ENCODE peak calls at places on chromosome X, in ten cellular contexts. P, Z, V, B, L, F, W, A, G and O are unnamed samples.
A peak's percentile ranks its signal among the peaks of the same experiment; 100 is the strongest.

GRCh38 chrX:123851010-123851409 is 8.8 kb upstream of the XIAP start:
- DNase-seq in G (no peak), Z (no peak), W (no peak), B (no peak), V (no peak), A (no peak), F (no peak), P (no peak), L (no peak), O (no peak)

GRCh38 chrX:40550069-40550468 is 30.7 kb upstream of the ATP6AP2 start:
- DNase-seq in L (no peak), B (no peak), A (peak; percentile 32), W (no peak), G (no peak), Z (no peak), V (peak; percentile 52), F (no peak), P (no peak), O (no peak)

GRCh38 chrX:96568088-96568487 is 116.6 kb upstream of the DIAPH2 start:
- DNase-seq in F (no peak), Z (no peak), V (no peak), G (no peak), B (no peak), W (no peak), L (no peak), A (no peak), P (no peak), O (no peak)

GRCh38 chrX:71545364-71545763 is 12.5 kb downstream of the OGT start:
- DNase-seq in Z (peak; percentile 30), B (no peak), P (no peak), V (no peak), W (no peak), A (no peak), G (no peak), L (no peak), F (no peak), O (no peak)

GRCh38 chrX:68358679-68359078 is 74.6 kb downstream of the OPHN1 start:
- DNase-seq in Z (no peak), G (no peak), L (no peak), W (no peak), P (no peak), A (no peak), B (no peak), V (no peak), F (no peak), O (no peak)

GRCh38 chrX:150421816-150422215 is 58.7 kb downstream of the MAMLD1 start:
- DNase-seq in G (no peak), P (peak; percentile 44), W (no peak), L (no peak), V (no peak), Z (no peak), F (no peak), B (peak; percentile 29), A (peak; percentile 44), O (no peak)

GRCh38 chrX:39063702-39064101 is 262.4 kb downstream of the MID1IP1 start:
- DNase-seq in Z (no peak), B (no peak), V (no peak), P (no peak), L (no peak), F (no peak), G (no peak), W (no peak), A (no peak), O (no peak)

GRCh38 chrX:71292669-71293379 is 8.7 kb upstream of the ITGB1BP2 start:
- DNase-seq in L (no peak), F (no peak), B (peak; percentile 72), P (no peak), W (no peak), Z (no peak), V (no peak), A (no peak), G (no peak), O (no peak)

GRCh38 chrX:73508861-73509260 is 54.1 kb upstream of the CHIC1 start:
- DNase-seq in W (no peak), B (no peak), F (no peak), Z (no peak), G (no peak), A (no peak), L (no peak), P (no peak), V (no peak), O (no peak)

GRCh38 chrX:55201930-55202579 is 18.1 kb upstream of the PAGE5 start:
- DNase-seq in A (no peak), F (no peak), P (no peak), Z (no peak), B (no peak), L (no peak), G (no peak), V (no peak), W (no peak), O (no peak)

GRCh38 chrX:45903781-45904201 is 641.4 kb downstream of the ZNF674 start:
- DNase-seq in B (no peak), V (no peak), Z (no peak), L (no peak), A (no peak), F (no peak), P (no peak), W (no peak), G (no peak), O (no peak)

GRCh38 chrX:126836195-126836594 is 16.7 kb downstream of the PRR32 start:
- DNase-seq in W (no peak), Z (no peak), A (no peak), P (no peak), L (no peak), F (no peak), G (no peak), V (no peak), B (no peak), O (no peak)

GRCh38 chrX:15525664-15526416 is 25.2 kb downstream of the BMX start:
- DNase-seq in G (no peak), P (no peak), Z (no peak), L (no peak), F (no peak), B (no peak), A (no peak), W (no peak), V (no peak), O (no peak)

GRCh38 chrX:72394518-72395163 is 88.9 kb upstream of the CITED1 start:
- DNase-seq in A (peak; percentile 24), G (no peak), Z (no peak), F (no peak), P (no peak), W (no peak), B (peak; percentile 50), L (no peak), V (no peak), O (no peak)

GRCh38 chrX:132393090-132393884 is 95.6 kb downstream of the MBNL3 start:
- DNase-seq in B (no peak), G (no peak), W (no peak), A (no peak), Z (no peak), L (no peak), F (no peak), V (no peak), P (no peak), O (no peak)

DNA sequence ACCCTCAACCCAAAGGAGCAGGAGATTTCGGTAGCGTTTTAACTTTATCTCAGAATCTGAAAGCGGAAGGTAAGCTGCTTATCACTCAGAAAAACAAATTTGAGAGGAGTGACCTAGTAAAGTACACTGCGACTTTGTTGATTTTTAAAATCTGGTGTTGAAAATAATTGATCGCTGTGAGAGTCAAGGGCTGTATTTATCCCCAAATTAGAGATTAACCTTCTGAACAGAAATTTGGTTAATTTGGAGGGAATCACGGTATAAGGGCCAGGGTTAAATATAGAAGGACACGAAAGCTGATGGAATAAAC is 212 bp downstream of the CLCN4 start:
- DNase-seq in P (no peak), Z (no peak), W (no peak), L (no peak), G (no peak), A (no peak), F (no peak), B (no peak), V (no peak), O (no peak)
- TF ChIP-seq POLR2A in P (no peak), Z (no peak), W (no peak), L (no peak), G (no peak), A (no peak), F (no peak), B (no peak), V (no peak), O (no peak)

GRCh38 chrX:11374570-11374969 is 81.4 kb downstream of the AMELX start:
- DNase-seq in Z (no peak), G (no peak), A (no peak), L (no peak), W (no peak), V (no peak), F (no peak), B (no peak), P (no peak), O (no peak)
- H3K27ac ChIP-seq in Z (no peak overlapping the region), G (no peak overlapping the region), A (no peak overlapping the region), L (no peak overlapping the region), W (no peak overlapping the region), V (no peak overlapping the region), F (no peak overlapping the region), B (no peak overlapping the region), P (no peak overlapping the region), O (no peak overlapping the region)

DNA sequence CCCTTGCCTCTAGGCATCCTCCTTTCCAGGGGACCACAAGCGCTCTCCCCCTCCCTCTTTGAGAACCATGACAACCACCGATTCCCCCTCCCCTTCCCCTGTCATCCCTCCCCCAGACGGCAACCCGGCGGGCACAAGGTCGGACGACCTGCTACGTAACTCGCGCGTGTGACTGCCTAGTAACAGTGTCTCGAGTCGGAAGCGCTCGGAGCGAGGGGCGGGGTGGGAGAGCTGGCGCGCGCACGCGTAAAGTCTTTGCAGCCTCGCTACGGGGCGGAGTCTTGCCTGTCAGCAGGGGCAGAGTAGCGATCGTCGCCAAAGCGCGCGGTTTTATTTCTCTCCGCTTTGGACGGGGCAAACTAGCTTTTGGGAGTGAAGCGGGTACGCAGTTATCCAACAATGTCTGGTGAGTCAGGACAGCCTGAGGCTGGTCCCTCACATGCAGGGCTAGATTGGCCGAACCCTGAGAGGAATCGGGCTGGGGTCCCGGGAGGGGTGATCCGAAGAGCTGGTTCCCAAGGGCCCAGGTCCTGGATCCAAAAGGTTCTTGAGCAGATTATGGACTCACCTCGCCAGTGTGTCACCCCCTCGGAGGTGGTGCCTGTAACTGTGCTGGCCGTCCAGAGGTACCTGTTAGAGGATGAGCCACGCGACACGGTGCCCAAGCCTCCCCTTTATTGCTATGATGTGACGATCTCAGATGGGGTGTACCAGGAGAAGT is at the start of gene RADX:
- DNase-seq in Z (peak; percentile 86), P (peak; percentile 72), B (peak; percentile 45), A (peak; percentile 82), W (peak; percentile 95), F (peak; percentile 56), G (peak; percentile 83), V (peak; percentile 93), L (peak; percentile 88), O (peak; percentile 45)
- TF ChIP-seq POLR2A in Z (peak; percentile 37), P (no peak), B (no peak), A (no peak), W (peak; percentile 19), F (peak; percentile 48), G (no peak), V (no peak), L (no peak), O (peak; percentile 30)

DNA sequence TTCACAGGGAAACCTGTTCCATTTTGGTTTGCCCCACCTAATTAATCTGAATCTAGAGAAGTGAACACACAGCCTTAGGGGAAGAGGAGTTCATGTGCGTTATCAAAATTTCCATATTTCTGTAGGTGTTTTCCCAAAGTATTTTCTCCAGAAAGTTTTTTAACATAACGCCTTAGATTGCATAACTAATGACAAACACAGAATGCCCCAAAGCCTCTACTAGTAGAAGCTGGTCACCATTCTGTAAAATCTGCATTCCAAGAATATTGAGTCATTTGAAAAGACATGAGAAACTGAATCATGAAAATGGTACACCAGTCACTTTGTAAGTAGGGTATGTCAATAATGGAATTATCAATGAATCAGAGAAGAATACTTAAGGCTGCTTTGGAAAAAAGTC is 41.1 kb downstream of the IL13RA2 start:
- DNase-seq in V (no peak), P (no peak), F (no peak), L (no peak), G (no peak), B (peak; percentile 19), W (no peak), Z (no peak), A (no peak), O (no peak)
- H3K27ac ChIP-seq in V (no peak overlapping the region), P (no peak overlapping the region), F (no peak overlapping the region), L (no peak overlapping the region), G (no peak overlapping the region), B (no peak overlapping the region), W (no peak overlapping the region), Z (no peak overlapping the region), A (no peak overlapping the region), O (no peak overlapping the region)